ENCODE peak calls at places on chromosomes 3 and 15, in six cellular contexts. One of them, this sample, is unnamed.

GRCh38 chr3:69084326-69084667 is 440 bp upstream of the ARL6IP5 start:
- DNase-seq in GM12878: no peak
- DNase-seq in IMR-90: peak
- DNase-seq in A549: no peak
- DNase-seq in K562: peak
- DNase-seq in HepG2: peak
- DNase-seq in this sample: peak

GRCh38 chr3:11820540-11821041 is 26.1 kb downstream of the TAMM41 start:
- DNase-seq in HepG2: no peak
- DNase-seq in IMR-90: peak
- DNase-seq in A549: peak
- DNase-seq in GM12878: no peak
- DNase-seq in K562: no peak
- DNase-seq in this sample: no peak

GRCh38 chr15:27714675-27715074 is 384.4 kb downstream of the OCA2 start:
- DNase-seq in IMR-90: no peak
- DNase-seq in GM12878: no peak
- DNase-seq in HepG2: no peak
- DNase-seq in K562: no peak
- DNase-seq in A549: peak
- DNase-seq in this sample: no peak

GRCh38 chr3:7382293-7383033 is 521.5 kb downstream of the GRM7 start:
- DNase-seq in HepG2: no peak
- DNase-seq in IMR-90: no peak
- DNase-seq in A549: peak
- DNase-seq in K562: no peak
- DNase-seq in GM12878: no peak
- DNase-seq in this sample: no peak

GRCh38 chr3:18841422-18842343 is 306.6 kb upstream of the KCNH8 start:
- DNase-seq in K562: no peak
- DNase-seq in IMR-90: no peak
- DNase-seq in HepG2: no peak
- DNase-seq in A549: no peak
- DNase-seq in GM12878: no peak
- DNase-seq in this sample: no peak

GRCh38 chr15:74209997-74210573 is 7.5 kb upstream of the STRA6 start:
- DNase-seq in A549: no peak
- DNase-seq in HepG2: no peak
- DNase-seq in GM12878: no peak
- DNase-seq in K562: peak
- DNase-seq in IMR-90: peak
- DNase-seq in this sample: no peak

GRCh38 chr15:95937128-95937528 is 393.4 kb upstream of the NR2F2 start:
- DNase-seq in A549: no peak
- DNase-seq in HepG2: no peak
- DNase-seq in GM12878: no peak
- DNase-seq in K562: peak
- DNase-seq in IMR-90: peak
- DNase-seq in this sample: no peak

GRCh38 chr3:134757549-134758069 is 37.5 kb upstream of the EPHB1 start:
- DNase-seq in HepG2: no peak
- DNase-seq in GM12878: no peak
- DNase-seq in A549: no peak
- DNase-seq in IMR-90: no peak
- DNase-seq in K562: no peak
- DNase-seq in this sample: no peak

GRCh38 chr3:79871656-79872055 is 103.9 kb upstream of the ROBO1 start:
- DNase-seq in GM12878: no peak
- DNase-seq in A549: no peak
- DNase-seq in K562: no peak
- DNase-seq in HepG2: no peak
- DNase-seq in IMR-90: peak
- DNase-seq in this sample: no peak

GRCh38 chr15:65642588-65642987 is 20.9 kb downstream of the SLC24A1 start:
- DNase-seq in IMR-90: no peak
- DNase-seq in K562: no peak
- DNase-seq in HepG2: no peak
- DNase-seq in A549: no peak
- DNase-seq in GM12878: no peak
- DNase-seq in this sample: no peak

GRCh38 chr3:122977645-122978466 is 49.7 kb downstream of the SEMA5B start:
- DNase-seq in IMR-90: peak
- DNase-seq in K562: no peak
- DNase-seq in A549: peak
- DNase-seq in GM12878: no peak
- DNase-seq in HepG2: peak
- DNase-seq in this sample: peak

GRCh38 chr3:122973893-122974615 is 53.5 kb downstream of the SEMA5B start:
- DNase-seq in K562: no peak
- DNase-seq in GM12878: no peak
- DNase-seq in HepG2: no peak
- DNase-seq in A549: no peak
- DNase-seq in IMR-90: no peak
- DNase-seq in this sample: peak

GRCh38 chr3:122975163-122975923 is 52.2 kb downstream of the SEMA5B start:
- DNase-seq in K562: no peak
- DNase-seq in IMR-90: peak
- DNase-seq in A549: no peak
- DNase-seq in GM12878: no peak
- DNase-seq in HepG2: no peak
- DNase-seq in this sample: peak

GRCh38 chr3:122975924-122976293 is 51.7 kb downstream of the SEMA5B start:
- DNase-seq in K562: no peak
- DNase-seq in A549: no peak
- DNase-seq in HepG2: no peak
- DNase-seq in IMR-90: peak
- DNase-seq in GM12878: no peak
- DNase-seq in this sample: no peak

GRCh38 chr3:122974764-122975162 is 52.8 kb downstream of the SEMA5B start:
- DNase-seq in IMR-90: peak
- DNase-seq in HepG2: no peak
- DNase-seq in GM12878: no peak
- DNase-seq in K562: peak
- DNase-seq in A549: no peak
- DNase-seq in this sample: no peak
- TF ChIP-seq SMC3 in IMR-90: no peak
- TF ChIP-seq SMC3 in HepG2: no peak
- TF ChIP-seq SMC3 in GM12878: no peak
- TF ChIP-seq SMC3 in K562: no peak
- TF ChIP-seq SMC3 in A549: no peak
- TF ChIP-seq SMC3 in this sample: no peak

GRCh38 chr3:38538773-38539353 is 42.7 kb downstream of the EXOG start:
- DNase-seq in A549: no peak
- DNase-seq in K562: no peak
- DNase-seq in GM12878: no peak
- DNase-seq in HepG2: no peak
- DNase-seq in IMR-90: no peak
- DNase-seq in this sample: no peak

GRCh38 chr3:38544926-38545325 is 48.8 kb downstream of the EXOG start:
- DNase-seq in IMR-90: no peak
- DNase-seq in A549: no peak
- DNase-seq in HepG2: no peak
- DNase-seq in K562: no peak
- DNase-seq in GM12878: no peak
- DNase-seq in this sample: no peak

GRCh38 chr3:38542401-38543298 is 46.5 kb downstream of the EXOG start:
- DNase-seq in IMR-90: peak
- DNase-seq in A549: no peak
- DNase-seq in K562: no peak
- DNase-seq in HepG2: no peak
- DNase-seq in GM12878: no peak
- DNase-seq in this sample: peak

GRCh38 chr3:38543602-38544001 is 47.5 kb downstream of the EXOG start:
- DNase-seq in GM12878: no peak
- DNase-seq in A549: no peak
- DNase-seq in HepG2: no peak
- DNase-seq in IMR-90: peak
- DNase-seq in K562: no peak
- DNase-seq in this sample: no peak

DNA sequence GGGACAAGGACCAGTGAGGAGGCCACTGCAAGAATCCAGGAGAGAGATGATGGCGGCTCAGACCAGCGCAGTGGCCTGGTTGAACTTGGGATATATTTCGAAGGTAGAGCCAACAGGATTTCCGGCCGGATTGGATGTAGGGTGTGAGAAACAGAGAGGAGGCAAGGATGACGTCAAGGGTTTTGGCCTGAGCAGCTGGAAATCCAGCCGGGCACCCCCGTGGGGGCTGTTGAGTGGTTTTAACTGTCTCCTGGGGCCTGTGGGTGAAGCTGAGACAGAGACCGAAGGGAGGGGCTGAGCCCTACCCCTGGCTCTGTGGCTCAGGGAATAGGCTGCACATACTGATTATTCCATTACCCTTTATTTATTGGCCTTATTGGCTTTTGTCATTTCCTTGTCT is 45.7 kb downstream of the EXOG start:
- DNase-seq in GM12878: no peak
- DNase-seq in A549: no peak
- DNase-seq in K562: no peak
- DNase-seq in IMR-90: no peak
- DNase-seq in HepG2: no peak
- DNase-seq in this sample: peak
- TF ChIP-seq SMC3 in GM12878: no peak
- TF ChIP-seq SMC3 in A549: no peak
- TF ChIP-seq SMC3 in K562: no peak
- TF ChIP-seq SMC3 in IMR-90: no peak
- TF ChIP-seq SMC3 in HepG2: no peak
- TF ChIP-seq SMC3 in this sample: no peak

GRCh38 chr15:70742928-70743327 is 20.4 kb downstream of the UACA start:
- DNase-seq in GM12878: no peak
- DNase-seq in A549: peak
- DNase-seq in K562: no peak
- DNase-seq in HepG2: no peak
- DNase-seq in IMR-90: no peak
- DNase-seq in this sample: no peak
- TF ChIP-seq SMC3 in GM12878: no peak
- TF ChIP-seq SMC3 in A549: no peak
- TF ChIP-seq SMC3 in K562: no peak
- TF ChIP-seq SMC3 in HepG2: no peak
- TF ChIP-seq SMC3 in IMR-90: no peak
- TF ChIP-seq SMC3 in this sample: no peak

GRCh38 chr3:13012228-13012691 is 61.0 kb downstream of the IQSEC1 start:
- DNase-seq in A549: no peak
- DNase-seq in K562: no peak
- DNase-seq in IMR-90: peak
- DNase-seq in HepG2: no peak
- DNase-seq in GM12878: peak
- DNase-seq in this sample: no peak
- TF ChIP-seq SMC3 in A549: no peak
- TF ChIP-seq SMC3 in K562: no peak
- TF ChIP-seq SMC3 in IMR-90: no peak
- TF ChIP-seq SMC3 in HepG2: no peak
- TF ChIP-seq SMC3 in GM12878: peak
- TF ChIP-seq SMC3 in this sample: no peak

DNA sequence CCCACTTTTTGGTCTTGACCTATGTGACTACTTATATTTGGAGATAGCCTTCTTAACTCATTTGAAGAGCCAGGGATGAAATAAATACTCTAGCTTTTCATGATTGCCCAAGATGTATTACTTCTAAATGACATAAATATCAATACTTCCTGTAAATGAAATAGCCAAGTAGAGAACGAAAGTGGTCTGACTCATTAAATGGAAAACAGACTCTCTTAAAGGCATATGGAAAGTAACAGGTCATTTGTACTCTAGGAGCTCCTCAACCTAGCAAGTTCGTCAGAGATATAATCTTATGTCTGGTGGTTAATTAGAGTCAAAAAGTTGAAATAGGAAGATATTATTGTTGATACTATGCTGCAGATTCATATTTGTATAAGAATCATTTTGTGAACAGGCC is 1105.4 kb downstream of the TUSC7 start:
- DNase-seq in A549: no peak
- DNase-seq in K562: no peak
- DNase-seq in GM12878: no peak
- DNase-seq in IMR-90: peak
- DNase-seq in HepG2: no peak
- DNase-seq in this sample: no peak
- TF ChIP-seq SMC3 in A549: no peak
- TF ChIP-seq SMC3 in K562: no peak
- TF ChIP-seq SMC3 in GM12878: no peak
- TF ChIP-seq SMC3 in IMR-90: no peak
- TF ChIP-seq SMC3 in HepG2: no peak
- TF ChIP-seq SMC3 in this sample: no peak

GRCh38 chr3:13019243-13019701 is 54.0 kb downstream of the IQSEC1 start:
- DNase-seq in IMR-90: peak
- DNase-seq in A549: no peak
- DNase-seq in GM12878: no peak
- DNase-seq in HepG2: no peak
- DNase-seq in K562: peak
- DNase-seq in this sample: peak
- TF ChIP-seq SMC3 in IMR-90: no peak
- TF ChIP-seq SMC3 in A549: no peak
- TF ChIP-seq SMC3 in GM12878: no peak
- TF ChIP-seq SMC3 in HepG2: no peak
- TF ChIP-seq SMC3 in K562: no peak
- TF ChIP-seq SMC3 in this sample: no peak

This sample was measured in SK-N-SH.